ENCODE peak calls at places on chromosomes 3 and 15, in nine cellular contexts. F is AG10803, K is Calu3, H is fibroblast of pulmonary artery, L is nephron progenitor cell, W is lung, T is AG04450, G is type B pancreatic cell, A is progenitor cell of endocrine pancreas. V is an unnamed sample.

GRCh38 chr15:93523490-93523889 is 434.5 kb upstream of the RGMA start:
- DNase-seq in K (no peak), L (no peak), G (no peak), W (no peak), A (no peak), T (no peak), F (peak), H (no peak), V (peak)

GRCh38 chr3:108099679-108100428 is 9.0 kb upstream of the CD47 start:
- DNase-seq in L (no peak), H (no peak), T (no peak), K (no peak), F (no peak), A (no peak), W (peak), G (no peak), V (no peak)

GRCh38 chr3:143480306-143480852 is 360.8 kb downstream of the CHST2 start:
- DNase-seq in L (no peak), T (no peak), H (peak), A (no peak), F (peak), K (peak), W (no peak), G (no peak), V (peak)

GRCh38 chr3:151835751-151836550 is 22.0 kb downstream of the AADAC start:
- DNase-seq in W (no peak), K (no peak), F (peak), H (peak), T (peak), L (no peak), G (no peak), A (no peak), V (peak)

GRCh38 chr15:61812476-61812875 is 247.8 kb downstream of the VPS13C start:
- DNase-seq in A (no peak), W (peak), G (no peak), K (no peak), H (no peak), T (no peak), L (no peak), F (no peak), V (no peak)

GRCh38 chr3:46208167-46208704 is at the start of gene CCR1:
- DNase-seq in H (peak), A (no peak), L (peak), T (no peak), G (no peak), F (peak), W (peak), K (peak), V (peak)

GRCh38 chr15:80831192-80831591 is 52.0 kb downstream of the CEMIP start:
- DNase-seq in K (no peak), G (no peak), W (no peak), F (no peak), H (no peak), A (no peak), L (no peak), T (no peak), V (no peak)

GRCh38 chr15:76336254-76337046 is at the start of gene ISL2:
- DNase-seq in T (peak), H (peak), A (peak), W (peak), F (peak), L (peak), K (peak), G (peak), V (peak)

GRCh38 chr3:154898916-154899315 is 181.2 kb upstream of the MME start:
- DNase-seq in W (no peak), K (no peak), F (no peak), L (no peak), T (no peak), A (no peak), H (no peak), G (no peak), V (no peak)

GRCh38 chr3:50251220-50251619 is 15.2 kb downstream of the GNAI2 start:
- DNase-seq in H (peak), F (peak), W (no peak), G (no peak), T (no peak), K (peak), L (no peak), A (no peak), V (peak)

GRCh38 chr15:70344666-70345065 is 246.9 kb upstream of the TLE3 start:
- DNase-seq in W (peak), T (no peak), L (no peak), K (no peak), F (no peak), H (no peak), G (peak), A (no peak), V (no peak)

GRCh38 chr3:129633751-129634481 is 27.4 kb upstream of the PLXND1 start:
- DNase-seq in K (no peak), L (no peak), G (no peak), A (no peak), F (no peak), H (no peak), T (no peak), W (no peak), V (no peak)

GRCh38 chr3:194687638-194688206 is 2.0 kb downstream of the FAM43A start:
- DNase-seq in A (peak), T (no peak), H (peak), K (peak), W (peak), G (peak), F (peak), L (peak), V (peak)
- TF ChIP-seq CTCF in A (peak), T (no peak), H (peak), K (peak), W (no peak), G (peak), F (peak), L (peak), V (peak)

DNA sequence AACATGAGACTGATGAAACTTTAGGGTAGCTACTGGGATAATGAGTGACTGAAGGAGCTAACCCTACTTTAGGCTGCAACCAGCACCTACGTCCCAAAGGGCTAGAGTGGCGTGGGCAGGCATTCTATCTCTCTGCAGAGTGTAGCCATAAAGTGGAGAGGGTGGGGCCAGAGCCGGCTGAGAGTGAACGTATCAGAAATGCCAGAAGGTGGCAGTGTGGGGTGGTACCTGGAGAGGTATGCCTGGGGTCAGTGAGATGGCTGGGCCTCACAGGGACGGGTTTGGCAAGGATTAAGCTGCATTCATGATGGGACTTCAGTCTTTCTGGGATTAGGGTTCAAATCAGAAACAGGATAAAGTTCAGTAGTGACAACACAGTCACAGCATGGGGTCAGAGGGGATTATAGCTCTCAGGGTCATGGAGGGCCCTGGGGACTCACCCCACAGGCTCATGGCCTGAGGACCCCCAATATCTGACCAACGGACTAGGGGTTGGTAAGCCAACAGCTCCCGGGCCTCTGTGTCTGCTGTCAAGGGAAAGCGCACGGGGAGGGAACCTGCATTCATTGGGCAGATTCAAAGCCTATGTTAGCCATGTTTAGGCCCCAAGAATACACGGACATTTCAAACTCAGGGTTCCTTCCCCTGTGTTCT is 86.5 kb upstream of the FOXB1 start:
- DNase-seq in K (peak), G (peak), H (peak), T (no peak), W (peak), A (peak), L (peak), F (peak), V (peak)
- TF ChIP-seq CTCF in K (peak), G (peak), H (peak), T (peak), W (peak), A (peak), L (peak), F (peak), V (peak)

GRCh38 chr15:41506796-41507341 is 6.8 kb downstream of the LTK start:
- DNase-seq in G (no peak), A (no peak), L (no peak), H (no peak), F (no peak), T (no peak), W (no peak), K (no peak), V (no peak)
- TF ChIP-seq CTCF in G (no peak), A (no peak), L (no peak), H (no peak), F (no peak), T (no peak), W (no peak), K (no peak), V (no peak)

DNA sequence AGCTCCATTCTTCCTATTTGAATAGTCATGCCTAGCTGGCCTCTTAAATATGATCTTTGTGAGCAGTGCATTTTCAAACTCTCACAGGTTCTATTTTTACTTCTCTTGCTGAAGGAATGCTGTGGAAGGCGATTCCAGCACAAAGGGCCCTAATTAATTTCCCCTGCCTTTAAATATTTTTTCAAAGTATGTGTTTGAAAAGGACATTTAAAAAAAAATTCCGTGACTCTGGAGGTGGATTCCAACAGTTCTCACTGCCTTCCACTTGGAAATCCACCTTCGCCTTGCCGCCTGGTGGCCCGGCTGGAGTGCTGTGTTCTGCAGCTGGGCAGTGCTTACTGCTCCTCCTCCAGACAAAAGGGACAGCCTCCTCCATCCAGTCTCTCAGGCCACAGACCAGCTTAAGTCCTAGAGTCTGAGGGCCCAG is 61.5 kb upstream of the CORO2B start:
- DNase-seq in H (no peak), W (no peak), L (peak), F (peak), K (no peak), T (no peak), A (no peak), G (no peak), V (no peak)
- TF ChIP-seq CTCF in H (peak), W (no peak), L (no peak), F (peak), K (no peak), T (no peak), A (peak), G (peak), V (peak)

GRCh38 chr3:66639794-66640356 is 139.1 kb upstream of the LRIG1 start:
- DNase-seq in T (no peak), W (no peak), F (no peak), L (no peak), K (no peak), G (no peak), H (no peak), A (no peak), V (peak)

GRCh38 chr3:66642484-66642883 is 141.7 kb upstream of the LRIG1 start:
- DNase-seq in K (no peak), A (no peak), L (no peak), F (no peak), T (no peak), H (no peak), G (no peak), W (no peak), V (no peak)

GRCh38 chr3:66633982-66634381 is 133.2 kb upstream of the LRIG1 start:
- DNase-seq in W (no peak), A (no peak), F (no peak), L (no peak), G (no peak), T (no peak), K (no peak), H (no peak), V (no peak)

GRCh38 chr3:66642015-66642414 is 141.2 kb upstream of the LRIG1 start:
- DNase-seq in G (no peak), A (no peak), T (no peak), H (no peak), F (no peak), L (no peak), K (no peak), W (no peak), V (no peak)

GRCh38 chr3:66638717-66639116 is 137.9 kb upstream of the LRIG1 start:
- DNase-seq in L (no peak), K (no peak), H (no peak), W (no peak), T (no peak), G (no peak), F (no peak), A (no peak), V (no peak)
- TF ChIP-seq CTCF in L (no peak), K (no peak), H (peak), W (no peak), T (peak), G (peak), F (no peak), A (no peak), V (no peak)

GRCh38 chr3:183515968-183516851 is 39.3 kb downstream of the KLHL6 start:
- DNase-seq in H (no peak), F (no peak), A (no peak), L (no peak), G (no peak), W (no peak), T (no peak), K (no peak), V (no peak)
- TF ChIP-seq CTCF in H (no peak), F (no peak), A (no peak), L (no peak), G (no peak), W (no peak), T (no peak), K (no peak), V (no peak)

GRCh38 chr3:42660898-42661297 is 7.4 kb downstream of the ZBTB47 start:
- DNase-seq in L (no peak), H (no peak), G (no peak), K (no peak), W (no peak), F (no peak), A (no peak), T (no peak), V (peak)
- TF ChIP-seq CTCF in L (no peak), H (no peak), G (no peak), K (no peak), W (no peak), F (no peak), A (no peak), T (no peak), V (no peak)

GRCh38 chr3:182258538-182259177 is 534.6 kb upstream of the ATP11B start:
- DNase-seq in F (peak), A (no peak), T (no peak), L (no peak), H (peak), W (no peak), K (peak), G (no peak), V (peak)
- TF ChIP-seq CTCF in F (peak), A (peak), T (peak), L (peak), H (peak), W (no peak), K (peak), G (peak), V (no peak)

GRCh38 chr3:180690061-180690460 is 10.8 kb upstream of the CCDC39 start:
- DNase-seq in L (no peak), K (no peak), G (no peak), A (no peak), W (no peak), F (no peak), H (no peak), T (no peak), V (no peak)
- TF ChIP-seq CTCF in L (no peak), K (no peak), G (peak), A (peak), W (no peak), F (no peak), H (no peak), T (no peak), V (no peak)

V was measured in foreskin fibroblast.